ENCODE peak calls at places on chromosomes 7 and 10, in ten cellular contexts. R is B cell, D is hepatic stellate cell, B is NCI-H69, Y is 8988T, F is activated T-cell treated with anti-CD3 and anti-CD28 coated beads for 48 hours, N is Calu3, K is iris pigment epithelial cell, G is fibroblast of pulmonary artery, Q is left lobe of liver. J is an unnamed sample.

GRCh38 chr7:99679032-99679399 is 780 bp downstream of the CYP3A5 start:
- DNase-seq in R (no peak), D (no peak), B (peak; percentile 61), Y (peak; percentile 23), F (no peak), N (peak; percentile 65), K (peak; percentile 37), G (peak; percentile 5), Q (no peak), J (no peak)

GRCh38 chr10:121070257-121070656 is 219.1 kb downstream of the WDR11 start:
- DNase-seq in R (no peak), D (no peak), B (peak; percentile 40), Y (no peak), F (no peak), N (peak; percentile 17), K (peak; percentile 4), G (no peak), Q (no peak), J (no peak)

GRCh38 chr7:19117870-19118608 is 603 bp upstream of the TWIST1 start:
- DNase-seq in R (no peak), D (peak; percentile 27), B (peak; percentile 88), Y (no peak), F (no peak), N (no peak), K (peak; percentile 57), G (peak; percentile 28), Q (no peak), J (no peak)

GRCh38 chr7:38189256-38189938 is 11.4 kb downstream of the STARD3NL start:
- DNase-seq in R (no peak), D (no peak), B (peak; percentile 39), Y (no peak), F (no peak), N (no peak), K (no peak), G (no peak), Q (no peak), J (no peak)

GRCh38 chr10:83677795-83678194 is 461.5 kb upstream of the GHITM start:
- DNase-seq in R (no peak), D (no peak), B (peak; percentile 17), Y (no peak), F (no peak), N (no peak), K (no peak), G (peak; percentile 4), Q (no peak), J (no peak)

GRCh38 chr10:56139405-56139804 is 221.7 kb downstream of the ZWINT start:
- DNase-seq in R (no peak), D (no peak), B (peak; percentile 89), Y (no peak), F (no peak), N (no peak), K (no peak), G (no peak), Q (no peak), J (no peak)

GRCh38 chr10:24466616-24466949 is 257.1 kb downstream of the ARHGAP21 start:
- DNase-seq in R (no peak), D (no peak), B (no peak), Y (no peak), F (no peak), N (no peak), K (no peak), G (no peak), Q (no peak), J (no peak)

GRCh38 chr7:72335561-72336381 is 76.4 kb downstream of the CALN1 start:
- DNase-seq in R (no peak), D (no peak), B (peak; percentile 80), Y (no peak), F (no peak), N (no peak), K (no peak), G (no peak), Q (no peak), J (no peak)

GRCh38 chr10:58266826-58267712 is 625 bp downstream of the IPMK start:
- DNase-seq in R (peak; percentile 81), D (peak; percentile 40), B (peak; percentile 61), Y (peak; percentile 18), F (no peak), N (peak; percentile 76), K (peak; percentile 85), G (peak; percentile 68), Q (peak; percentile 60), J (no peak)

GRCh38 chr7:44914992-44915607 is 29.8 kb upstream of the PURB start:
- DNase-seq in R (peak; percentile 81), D (no peak), B (no peak), Y (no peak), F (peak; percentile 60), N (no peak), K (no peak), G (no peak), Q (no peak), J (no peak)

GRCh38 chr7:25944777-25945176 is 207.2 kb upstream of the NFE2L3 start:
- DNase-seq in R (no peak), D (no peak), B (no peak), Y (no peak), F (no peak), N (no peak), K (no peak), G (no peak), Q (no peak), J (no peak)

GRCh38 chr7:92421676-92422435 is 25.4 kb upstream of the GATAD1 start:
- DNase-seq in R (no peak), D (no peak), B (peak; percentile 96), Y (no peak), F (no peak), N (no peak), K (no peak), G (peak; percentile 17), Q (no peak), J (no peak)

GRCh38 chr7:129781856-129782256 is 170.3 kb downstream of the NRF1 start:
- DNase-seq in R (no peak), D (no peak), B (peak; percentile 77), Y (no peak), F (no peak), N (peak; percentile 29), K (no peak), G (no peak), Q (no peak), J (no peak)

GRCh38 chr10:119296703-119297102 is 89.3 kb downstream of the GRK5 start:
- DNase-seq in R (no peak), D (no peak), B (no peak), Y (no peak), F (no peak), N (no peak), K (no peak), G (no peak), Q (peak; percentile 87), J (no peak)

GRCh38 chr7:125563964-125564529 is 634.4 kb upstream of the POT1 start:
- DNase-seq in R (no peak), D (no peak), B (peak; percentile 93), Y (no peak), F (no peak), N (no peak), K (no peak), G (no peak), Q (no peak), J (no peak)

GRCh38 chr10:52229271-52229931 is 84.7 kb upstream of the DKK1 start:
- DNase-seq in R (no peak), D (no peak), B (peak; percentile 14), Y (no peak), F (no peak), N (no peak), K (peak; percentile 13), G (peak; percentile 60), Q (no peak), J (no peak)

GRCh38 chr7:148729984-148730733 is 31.5 kb downstream of the CUL1 start:
- DNase-seq in R (no peak), D (peak; percentile 71), B (no peak), Y (no peak), F (no peak), N (no peak), K (peak; percentile 34), G (peak; percentile 20), Q (no peak), J (no peak)

GRCh38 chr7:28497026-28497425 is 84.7 kb downstream of the CREB5 start:
- DNase-seq in R (no peak), D (no peak), B (peak; percentile 28), Y (no peak), F (no peak), N (no peak), K (no peak), G (no peak), Q (no peak), J (no peak)

GRCh38 chr10:13712799-13713581 is 126.2 kb downstream of the PRPF18 start:
- DNase-seq in R (peak; percentile 76), D (peak; percentile 88), B (peak; percentile 72), Y (peak; percentile 52), F (peak; percentile 22), N (peak; percentile 16), K (peak; percentile 98), G (peak; percentile 97), Q (no peak), J (no peak)

GRCh38 chr10:125407000-125407502 is 246.7 kb upstream of the CTBP2 start:
- DNase-seq in R (no peak), D (no peak), B (no peak), Y (no peak), F (no peak), N (peak; percentile 6), K (peak; percentile 5), G (no peak), Q (no peak), J (no peak)